ENCODE peak calls at places on chromosomes 4 and X, in seven cellular contexts. One of them, this sample, is unnamed.

GRCh38 chr4:72531768-72532290 is 37.2 kb downstream of the ADAMTS3 start:
- DNase-seq in stomach: no peak
- DNase-seq in body of pancreas: no peak
- DNase-seq in heart left ventricle: no peak
- DNase-seq in esophagus squamous epithelium: no peak
- DNase-seq in IMR-90: no peak
- DNase-seq in breast epithelium: no peak
- DNase-seq in this sample: no peak

GRCh38 chrX:149074429-149074828 is 430.7 kb downstream of the IDS start:
- DNase-seq in stomach: no peak
- DNase-seq in body of pancreas: no peak
- DNase-seq in heart left ventricle: peak; percentile 61
- DNase-seq in esophagus squamous epithelium: no peak
- DNase-seq in IMR-90: no peak
- DNase-seq in breast epithelium: no peak
- DNase-seq in this sample: peak; percentile 81

GRCh38 chr4:123587983-123588494 is 191.4 kb downstream of the SPRY1 start:
- DNase-seq in stomach: peak; percentile 43
- DNase-seq in body of pancreas: no peak
- DNase-seq in heart left ventricle: peak; percentile 32
- DNase-seq in esophagus squamous epithelium: no peak
- DNase-seq in IMR-90: peak; percentile 93
- DNase-seq in breast epithelium: no peak
- DNase-seq in this sample: no peak

GRCh38 chrX:9148626-9149385 is 114.9 kb upstream of the FAM9B start:
- DNase-seq in stomach: no peak
- DNase-seq in body of pancreas: no peak
- DNase-seq in heart left ventricle: no peak
- DNase-seq in esophagus squamous epithelium: no peak
- DNase-seq in IMR-90: peak; percentile 71
- DNase-seq in breast epithelium: no peak
- DNase-seq in this sample: no peak

GRCh38 chr4:109803924-109804571 is 2.2 kb upstream of the CFI start:
- DNase-seq in stomach: no peak
- DNase-seq in body of pancreas: peak; percentile 43
- DNase-seq in heart left ventricle: no peak
- DNase-seq in esophagus squamous epithelium: no peak
- DNase-seq in IMR-90: peak; percentile 37
- DNase-seq in breast epithelium: no peak
- DNase-seq in this sample: no peak

GRCh38 chrX:143306991-143307965 is 210.0 kb downstream of the SPANXN3 start:
- DNase-seq in stomach: no peak
- DNase-seq in body of pancreas: peak; percentile 44
- DNase-seq in heart left ventricle: no peak
- DNase-seq in esophagus squamous epithelium: no peak
- DNase-seq in IMR-90: no peak
- DNase-seq in breast epithelium: no peak
- DNase-seq in this sample: no peak

GRCh38 chr4:174156239-174156826 is 127.1 kb downstream of the FBXO8 start:
- DNase-seq in stomach: no peak
- DNase-seq in body of pancreas: no peak
- DNase-seq in heart left ventricle: no peak
- DNase-seq in esophagus squamous epithelium: no peak
- DNase-seq in IMR-90: peak; percentile 38
- DNase-seq in breast epithelium: no peak
- DNase-seq in this sample: no peak

GRCh38 chr4:53480909-53481308 is 103.5 kb downstream of the FIP1L1 start:
- DNase-seq in stomach: no peak
- DNase-seq in body of pancreas: no peak
- DNase-seq in heart left ventricle: no peak
- DNase-seq in esophagus squamous epithelium: no peak
- DNase-seq in IMR-90: peak; percentile 17
- DNase-seq in breast epithelium: no peak
- DNase-seq in this sample: no peak

GRCh38 chr4:10917475-10918103 is 233.0 kb upstream of the CLNK start:
- DNase-seq in stomach: peak; percentile 63
- DNase-seq in body of pancreas: peak; percentile 74
- DNase-seq in heart left ventricle: no peak
- DNase-seq in esophagus squamous epithelium: no peak
- DNase-seq in IMR-90: no peak
- DNase-seq in breast epithelium: no peak
- DNase-seq in this sample: no peak

GRCh38 chr4:35463251-35463952 is 780.9 kb downstream of the ARAP2 start:
- DNase-seq in stomach: no peak
- DNase-seq in body of pancreas: no peak
- DNase-seq in heart left ventricle: no peak
- DNase-seq in esophagus squamous epithelium: no peak
- DNase-seq in IMR-90: no peak
- DNase-seq in breast epithelium: no peak
- DNase-seq in this sample: no peak

GRCh38 chr4:113446019-113446418 is 315.5 kb downstream of the CAMK2D start:
- DNase-seq in stomach: no peak
- DNase-seq in body of pancreas: no peak
- DNase-seq in heart left ventricle: no peak
- DNase-seq in esophagus squamous epithelium: no peak
- DNase-seq in IMR-90: peak; percentile 92
- DNase-seq in breast epithelium: no peak
- DNase-seq in this sample: no peak

DNA sequence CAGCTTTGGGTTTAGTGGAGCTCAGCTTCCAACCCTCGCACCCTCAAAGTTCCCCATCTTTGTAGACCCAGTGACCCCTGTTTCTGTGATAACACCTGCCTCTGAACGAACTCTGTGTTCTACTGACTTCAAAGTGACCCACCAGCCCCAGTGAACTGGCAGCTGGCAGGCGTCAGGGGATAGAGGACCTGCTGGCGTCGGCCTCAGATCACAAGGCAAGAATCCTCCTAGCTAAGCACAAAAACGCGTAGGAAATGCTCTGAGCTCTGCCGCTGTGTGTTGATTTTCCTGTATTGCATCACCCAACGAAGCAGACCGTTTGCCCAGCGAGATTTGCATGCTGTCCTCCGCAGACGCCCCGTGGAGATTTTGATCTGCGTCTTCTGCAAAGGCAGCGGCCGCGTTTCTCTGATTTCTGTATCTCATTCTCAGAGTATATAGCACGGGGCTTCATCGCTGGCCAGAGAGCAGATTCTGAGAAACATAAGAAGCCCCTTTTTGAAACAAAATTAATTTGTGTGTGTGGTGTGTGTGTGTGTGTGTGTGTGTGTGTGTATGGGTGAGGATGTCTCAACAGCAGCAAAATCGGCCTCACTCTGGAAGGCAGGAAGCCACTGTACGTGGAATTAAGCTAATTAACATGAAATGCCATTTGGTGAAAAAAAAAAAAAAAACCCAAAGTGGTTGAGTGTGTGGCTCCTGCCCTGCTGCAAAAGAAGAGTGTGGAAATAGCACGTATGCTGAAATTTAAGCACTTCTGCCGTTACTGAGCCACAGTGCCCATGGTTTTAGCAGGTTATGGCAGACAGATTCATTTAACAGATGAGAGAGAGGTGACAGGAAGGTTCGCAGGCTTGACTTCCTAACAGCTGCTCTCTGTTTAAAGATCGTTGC is 29.2 kb upstream of the ASMTL start:
- DNase-seq in stomach: peak; percentile 57
- DNase-seq in body of pancreas: peak; percentile 26
- DNase-seq in heart left ventricle: peak; percentile 59
- DNase-seq in esophagus squamous epithelium: no peak
- DNase-seq in IMR-90: peak; percentile 76
- DNase-seq in breast epithelium: no peak
- DNase-seq in this sample: peak; percentile 93
- H3K4me3 ChIP-seq in stomach: no peak overlapping the region
- H3K4me3 ChIP-seq in body of pancreas: no peak overlapping the region
- H3K4me3 ChIP-seq in heart left ventricle: no peak overlapping the region
- H3K4me3 ChIP-seq in esophagus squamous epithelium: no peak overlapping the region
- H3K4me3 ChIP-seq in IMR-90: no peak overlapping the region
- H3K4me3 ChIP-seq in breast epithelium: no peak overlapping the region
- H3K4me3 ChIP-seq in this sample: no peak overlapping the region

GRCh38 chr4:75118739-75119138 is 185.8 kb downstream of the PARM1 start:
- DNase-seq in stomach: no peak
- DNase-seq in body of pancreas: no peak
- DNase-seq in heart left ventricle: no peak
- DNase-seq in esophagus squamous epithelium: no peak
- DNase-seq in IMR-90: no peak
- DNase-seq in breast epithelium: no peak
- DNase-seq in this sample: no peak
- TF ChIP-seq POLR2A in stomach: no peak
- TF ChIP-seq POLR2A in body of pancreas: no peak
- TF ChIP-seq POLR2A in heart left ventricle: no peak
- TF ChIP-seq POLR2A in esophagus squamous epithelium: no peak
- TF ChIP-seq POLR2A in IMR-90: no peak
- TF ChIP-seq POLR2A in breast epithelium: no peak
- TF ChIP-seq POLR2A in this sample: no peak

GRCh38 chr4:8241895-8242696 is 27.5 kb upstream of the HTRA3 start:
- DNase-seq in stomach: peak; percentile 85
- DNase-seq in body of pancreas: peak; percentile 77
- DNase-seq in heart left ventricle: peak; percentile 88
- DNase-seq in esophagus squamous epithelium: peak; percentile 20
- DNase-seq in IMR-90: peak; percentile 91
- DNase-seq in breast epithelium: peak; percentile 86
- DNase-seq in this sample: peak; percentile 96
- H3K4me3 ChIP-seq in stomach: no peak overlapping the region
- H3K4me3 ChIP-seq in body of pancreas: no peak overlapping the region
- H3K4me3 ChIP-seq in heart left ventricle: no peak overlapping the region
- H3K4me3 ChIP-seq in esophagus squamous epithelium: no peak overlapping the region
- H3K4me3 ChIP-seq in IMR-90: no peak overlapping the region
- H3K4me3 ChIP-seq in breast epithelium: no peak overlapping the region
- H3K4me3 ChIP-seq in this sample: no peak overlapping the region

GRCh38 chrX:123698979-123699378 is 33.9 kb downstream of the THOC2 start:
- DNase-seq in stomach: no peak
- DNase-seq in body of pancreas: no peak
- DNase-seq in heart left ventricle: no peak
- DNase-seq in esophagus squamous epithelium: no peak
- DNase-seq in IMR-90: peak; percentile 1
- DNase-seq in breast epithelium: no peak
- DNase-seq in this sample: no peak

GRCh38 chrX:123696334-123696733 is 36.5 kb downstream of the THOC2 start:
- DNase-seq in stomach: no peak
- DNase-seq in body of pancreas: no peak
- DNase-seq in heart left ventricle: no peak
- DNase-seq in esophagus squamous epithelium: no peak
- DNase-seq in IMR-90: no peak
- DNase-seq in breast epithelium: no peak
- DNase-seq in this sample: no peak

DNA sequence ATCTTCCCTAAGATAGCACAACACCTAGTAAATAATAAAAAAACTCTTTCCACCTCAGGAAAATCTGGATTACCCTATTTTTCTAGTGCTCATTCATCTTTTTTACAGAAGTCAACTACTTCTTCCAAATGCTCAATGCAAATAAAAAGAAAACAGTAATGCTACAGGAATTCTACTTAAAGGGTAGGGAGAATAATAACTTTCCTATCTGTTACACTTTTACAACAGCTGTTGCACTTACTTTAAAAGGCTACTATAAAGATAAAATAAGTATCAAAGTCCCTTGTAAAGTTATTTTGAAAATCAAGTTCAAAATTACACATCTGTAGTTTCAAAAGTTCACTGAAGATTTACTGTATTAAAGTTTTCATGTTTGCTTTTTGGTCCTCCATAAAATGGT is 37.6 kb downstream of the THOC2 start:
- DNase-seq in stomach: no peak
- DNase-seq in body of pancreas: no peak
- DNase-seq in heart left ventricle: no peak
- DNase-seq in esophagus squamous epithelium: no peak
- DNase-seq in IMR-90: no peak
- DNase-seq in breast epithelium: no peak
- DNase-seq in this sample: no peak
- TF ChIP-seq POLR2A in stomach: no peak
- TF ChIP-seq POLR2A in body of pancreas: no peak
- TF ChIP-seq POLR2A in heart left ventricle: no peak
- TF ChIP-seq POLR2A in esophagus squamous epithelium: no peak
- TF ChIP-seq POLR2A in IMR-90: no peak
- TF ChIP-seq POLR2A in breast epithelium: no peak
- TF ChIP-seq POLR2A in this sample: no peak

DNA sequence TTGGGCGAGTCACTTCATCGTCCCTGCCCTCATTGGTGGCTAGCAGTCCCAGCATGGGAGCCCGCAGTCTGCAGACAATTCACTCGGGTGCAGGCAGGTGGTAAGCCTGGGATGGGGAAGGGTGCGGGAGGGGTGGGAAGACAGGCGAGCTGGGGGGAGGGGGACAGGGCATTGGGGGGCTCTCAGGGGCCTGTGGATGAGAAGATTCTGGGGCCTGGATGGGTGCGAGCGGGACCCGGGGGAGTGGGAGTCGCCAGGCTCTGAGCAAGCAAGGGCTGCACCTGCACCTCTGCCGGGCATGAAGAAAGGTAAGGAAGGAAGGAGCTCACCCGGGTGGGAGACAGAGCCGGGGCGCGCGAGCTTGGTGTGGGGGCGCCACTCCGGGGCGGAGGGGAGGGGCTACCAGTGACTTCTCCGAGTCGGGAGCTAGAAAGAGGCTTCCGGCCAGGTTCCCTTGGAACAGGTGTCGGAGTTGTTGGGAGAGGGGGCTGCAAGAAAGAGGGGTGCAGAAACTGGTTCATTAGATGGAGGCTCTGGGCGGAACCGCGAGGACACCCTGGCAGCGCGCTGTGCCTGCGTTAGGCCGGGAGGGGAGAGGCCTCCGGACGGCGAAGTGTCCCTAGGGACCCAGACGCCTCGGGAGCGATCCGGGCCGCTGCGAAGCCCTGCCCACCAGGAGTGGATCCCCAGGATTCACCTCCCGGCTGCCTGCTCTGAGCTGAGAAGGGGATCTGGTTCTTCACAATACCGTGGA is 103.4 kb upstream of the PDLIM3 start:
- DNase-seq in stomach: no peak
- DNase-seq in body of pancreas: no peak
- DNase-seq in heart left ventricle: no peak
- DNase-seq in esophagus squamous epithelium: no peak
- DNase-seq in IMR-90: no peak
- DNase-seq in breast epithelium: no peak
- DNase-seq in this sample: no peak
- H3K4me3 ChIP-seq in stomach: peak overlapping the region; percentile 19
- H3K4me3 ChIP-seq in body of pancreas: no peak overlapping the region
- H3K4me3 ChIP-seq in heart left ventricle: no peak overlapping the region
- H3K4me3 ChIP-seq in esophagus squamous epithelium: peak overlapping the region; percentile 17
- H3K4me3 ChIP-seq in IMR-90: no peak overlapping the region
- H3K4me3 ChIP-seq in breast epithelium: no peak overlapping the region
- H3K4me3 ChIP-seq in this sample: peak overlapping the region; percentile 20

GRCh38 chr4:39032218-39033085 is at the start of gene TMEM156:
- DNase-seq in stomach: no peak
- DNase-seq in body of pancreas: no peak
- DNase-seq in heart left ventricle: no peak
- DNase-seq in esophagus squamous epithelium: no peak
- DNase-seq in IMR-90: peak; percentile 80
- DNase-seq in breast epithelium: no peak
- DNase-seq in this sample: no peak

GRCh38 chr4:39042365-39042764 is 10.2 kb upstream of the TMEM156 start:
- DNase-seq in stomach: no peak
- DNase-seq in body of pancreas: no peak
- DNase-seq in heart left ventricle: no peak
- DNase-seq in esophagus squamous epithelium: no peak
- DNase-seq in IMR-90: peak; percentile 34
- DNase-seq in breast epithelium: no peak
- DNase-seq in this sample: no peak

GRCh38 chr4:39039108-39039507 is 6.9 kb upstream of the TMEM156 start:
- DNase-seq in stomach: no peak
- DNase-seq in body of pancreas: no peak
- DNase-seq in heart left ventricle: no peak
- DNase-seq in esophagus squamous epithelium: no peak
- DNase-seq in IMR-90: no peak
- DNase-seq in breast epithelium: no peak
- DNase-seq in this sample: no peak

GRCh38 chr4:39036172-39036571 is 4.0 kb upstream of the TMEM156 start:
- DNase-seq in stomach: no peak
- DNase-seq in body of pancreas: no peak
- DNase-seq in heart left ventricle: no peak
- DNase-seq in esophagus squamous epithelium: no peak
- DNase-seq in IMR-90: peak; percentile 63
- DNase-seq in breast epithelium: no peak
- DNase-seq in this sample: no peak

GRCh38 chr4:39037491-39037825 is 5.2 kb upstream of the TMEM156 start:
- DNase-seq in stomach: no peak
- DNase-seq in body of pancreas: no peak
- DNase-seq in heart left ventricle: no peak
- DNase-seq in esophagus squamous epithelium: no peak
- DNase-seq in IMR-90: peak; percentile 68
- DNase-seq in breast epithelium: no peak
- DNase-seq in this sample: no peak
- TF ChIP-seq POLR2A in stomach: no peak
- TF ChIP-seq POLR2A in body of pancreas: no peak
- TF ChIP-seq POLR2A in heart left ventricle: no peak
- TF ChIP-seq POLR2A in esophagus squamous epithelium: no peak
- TF ChIP-seq POLR2A in IMR-90: no peak
- TF ChIP-seq POLR2A in breast epithelium: no peak
- TF ChIP-seq POLR2A in this sample: no peak

This sample was measured in esophagus muscularis mucosa.